ENCODE peak calls at places on chromosome 1, in five cellular contexts. E is left ventricle myocardium inferior, T is endodermal cell, X is heart right ventricle, U is testis. F is an unnamed sample.

GRCh38 chr1:183514235-183514634 is 41.9 kb downstream of the SMG7 start:
- DNase-seq in E (no peak), T (no peak), X (no peak), U (no peak), F (no peak)

GRCh38 chr1:46479744-46480350 is 9.8 kb upstream of the DMBX1 start:
- DNase-seq in E (no peak), T (peak; percentile 65), X (no peak), U (no peak), F (no peak)

GRCh38 chr1:38121231-38121680 is 74.7 kb upstream of the POU3F1 start:
- DNase-seq in E (no peak), T (no peak), X (no peak), U (no peak), F (no peak)

GRCh38 chr1:228000416-228000815 is 6.4 kb upstream of the WNT3A start:
- DNase-seq in E (no peak), T (no peak), X (no peak), U (no peak), F (no peak)

GRCh38 chr1:97186381-97186780 is 464.8 kb downstream of the PTBP2 start:
- DNase-seq in E (no peak), T (peak; percentile 63), X (no peak), U (no peak), F (no peak)

GRCh38 chr1:205975387-205975998 is 27.7 kb downstream of the RAB7B start:
- DNase-seq in E (no peak), T (no peak), X (no peak), U (no peak), F (no peak)

GRCh38 chr1:97271906-97272788 is 550.6 kb downstream of the PTBP2 start:
- DNase-seq in E (no peak), T (no peak), X (no peak), U (no peak), F (no peak)

GRCh38 chr1:2300851-2301606 is 72.9 kb downstream of the SKI start:
- DNase-seq in E (peak; percentile 87), T (no peak), X (peak; percentile 84), U (peak; percentile 79), F (peak; percentile 53)

DNA sequence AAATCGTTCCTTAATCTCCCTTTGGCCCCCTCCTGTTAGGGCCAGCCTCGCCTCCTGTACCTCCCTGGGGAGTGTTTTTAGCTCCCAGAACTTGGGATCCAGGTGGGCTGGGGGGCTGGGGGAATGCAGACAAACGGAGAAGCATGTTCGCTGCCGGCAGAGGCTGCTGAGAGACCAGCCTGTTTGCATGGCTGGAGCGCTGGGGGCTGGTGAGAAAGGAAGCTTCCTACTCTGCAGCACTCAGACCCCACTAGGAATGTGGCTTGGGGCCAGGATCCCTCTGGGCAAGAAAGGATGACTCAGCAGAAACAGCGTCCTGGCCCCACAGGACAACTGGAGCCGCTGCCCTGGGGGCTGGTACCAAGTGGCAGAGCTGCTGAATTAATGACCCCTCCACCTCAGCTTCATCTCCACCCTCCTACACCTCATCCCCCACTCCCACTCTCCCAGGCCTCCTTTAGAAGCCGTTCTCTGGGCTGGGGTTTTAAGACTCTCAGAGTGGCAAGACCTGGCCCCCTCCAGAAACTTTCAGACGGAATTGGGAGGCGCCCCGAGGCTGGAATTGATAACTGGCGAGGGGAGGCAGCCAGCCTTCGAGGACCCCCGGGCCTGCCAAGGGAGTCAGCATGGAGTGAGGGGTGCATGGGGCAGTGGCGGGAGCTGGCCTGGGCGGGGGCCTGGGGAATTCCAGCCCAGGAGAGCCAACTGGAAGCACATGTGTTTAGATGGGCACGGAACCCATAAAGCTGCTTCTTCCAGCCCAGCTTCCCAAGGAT is 28.5 kb upstream of the EPS8L3 start:
- DNase-seq in E (peak; percentile 64), T (peak; percentile 86), X (peak; percentile 73), U (peak; percentile 84), F (peak; percentile 59)
- TF ChIP-seq CTCF in E (peak; percentile 50), T (peak; percentile 33), X (peak; percentile 33), U (peak; percentile 22), F (no peak)

GRCh38 chr1:25572708-25573590 is 29.5 kb downstream of the LDLRAP1 start:
- DNase-seq in E (no peak), T (peak; percentile 92), X (no peak), U (peak; percentile 56), F (no peak)

GRCh38 chr1:25573961-25574360 is 30.6 kb downstream of the LDLRAP1 start:
- DNase-seq in E (no peak), T (peak; percentile 41), X (no peak), U (no peak), F (no peak)

GRCh38 chr1:25575191-25575590 is 31.8 kb downstream of the LDLRAP1 start:
- DNase-seq in E (no peak), T (no peak), X (no peak), U (no peak), F (no peak)

GRCh38 chr1:25572107-25572506 is 28.7 kb downstream of the LDLRAP1 start:
- DNase-seq in E (no peak), T (no peak), X (no peak), U (no peak), F (no peak)

DNA sequence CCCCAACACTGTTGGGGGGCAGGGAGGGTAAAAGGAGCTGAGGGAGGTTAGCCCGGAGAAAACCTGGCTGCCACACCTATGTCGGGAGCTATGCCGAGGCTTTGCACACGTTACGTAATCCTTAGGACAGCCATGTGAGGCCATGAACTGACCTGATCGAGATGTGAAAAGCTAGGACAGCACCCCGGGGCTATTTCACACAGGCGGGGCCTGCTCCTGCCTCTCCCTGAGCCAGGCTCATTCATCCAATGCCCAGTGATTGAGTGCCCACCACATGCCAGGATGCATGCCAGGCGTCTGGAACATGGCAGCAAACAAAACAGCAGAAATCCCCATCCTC is 30.2 kb downstream of the LDLRAP1 start:
- DNase-seq in E (no peak), T (peak; percentile 54), X (no peak), U (no peak), F (no peak)
- TF ChIP-seq CTCF in E (no peak), T (no peak), X (no peak), U (no peak), F (no peak)

GRCh38 chr1:52848423-52848822 is 5.9 kb downstream of the ZYG11A start:
- DNase-seq in E (no peak), T (no peak), X (no peak), U (no peak), F (no peak)

DNA sequence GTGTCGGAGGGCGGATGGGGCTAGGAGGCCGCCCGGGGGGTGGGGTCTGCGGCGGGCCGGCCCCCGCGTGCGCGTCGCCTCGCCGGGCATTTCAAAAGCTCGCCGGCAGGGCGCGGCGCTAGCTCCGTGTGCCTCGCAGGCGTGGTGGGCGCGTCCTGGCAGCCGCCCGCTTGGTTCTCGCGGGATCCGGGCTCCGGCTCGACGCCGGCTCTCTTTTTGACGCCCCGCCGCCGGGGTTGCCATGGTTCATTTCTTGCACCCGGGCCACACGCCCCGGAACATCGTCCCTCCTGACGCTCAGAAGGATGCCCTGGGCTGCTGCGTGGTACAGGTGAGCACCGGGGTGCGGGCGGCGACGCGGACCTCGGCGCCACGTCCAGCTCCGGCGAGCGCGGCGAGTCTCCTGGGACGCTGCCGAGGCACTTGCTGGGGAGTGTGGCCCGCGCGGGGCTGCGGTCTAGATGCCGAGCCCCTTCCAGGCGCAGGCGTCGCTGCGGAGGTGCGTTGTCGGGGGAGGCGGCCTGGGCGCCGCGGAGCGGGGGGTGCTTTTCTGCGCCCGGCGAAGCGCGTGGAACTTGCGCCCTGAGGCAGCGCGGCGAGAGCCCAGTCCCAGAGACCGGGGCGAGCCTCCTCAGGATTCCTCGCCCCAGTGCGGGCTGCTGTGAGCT is at the start of gene ZYG11A:
- DNase-seq in E (peak; percentile 49), T (peak; percentile 92), X (peak; percentile 58), U (peak; percentile 78), F (no peak)
- TF ChIP-seq CTCF in E (peak; percentile 49), T (peak; percentile 63), X (peak; percentile 11), U (peak; percentile 38), F (no peak)

DNA sequence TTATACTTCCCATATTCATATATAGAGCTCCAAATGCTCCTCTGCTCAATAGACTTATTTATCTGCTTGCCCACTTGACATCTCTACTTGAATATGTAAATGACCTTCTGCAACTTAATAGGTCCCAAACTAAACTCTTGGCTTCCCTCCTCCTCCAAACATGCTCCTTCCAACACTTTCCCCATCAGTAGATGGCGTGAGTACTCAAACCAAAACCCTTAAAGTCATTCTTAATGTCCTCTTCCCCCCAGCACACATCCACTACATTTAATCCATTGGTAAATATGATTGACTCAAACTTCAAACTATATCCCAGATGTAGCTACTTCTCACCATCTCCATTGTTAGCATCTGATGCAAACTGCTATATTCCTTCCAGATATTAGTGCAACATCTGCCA is 48.5 kb upstream of the PBX1 start:
- DNase-seq in E (no peak), T (no peak), X (no peak), U (no peak), F (no peak)
- TF ChIP-seq CTCF in E (peak; percentile 12), T (peak; percentile 44), X (peak; percentile 7), U (no peak), F (no peak)

GRCh38 chr1:92929461-92929860 is 31.8 kb downstream of the DIPK1A start:
- DNase-seq in E (no peak), T (no peak), X (no peak), U (no peak), F (no peak)

GRCh38 chr1:92931691-92932090 is 29.6 kb downstream of the DIPK1A start:
- DNase-seq in E (no peak), T (no peak), X (no peak), U (no peak), F (no peak)

GRCh38 chr1:92926873-92927272 is 34.4 kb downstream of the DIPK1A start:
- DNase-seq in E (no peak), T (no peak), X (no peak), U (no peak), F (no peak)

GRCh38 chr1:92924501-92924900 is 36.8 kb downstream of the DIPK1A start:
- DNase-seq in E (no peak), T (no peak), X (no peak), U (no peak), F (no peak)

DNA sequence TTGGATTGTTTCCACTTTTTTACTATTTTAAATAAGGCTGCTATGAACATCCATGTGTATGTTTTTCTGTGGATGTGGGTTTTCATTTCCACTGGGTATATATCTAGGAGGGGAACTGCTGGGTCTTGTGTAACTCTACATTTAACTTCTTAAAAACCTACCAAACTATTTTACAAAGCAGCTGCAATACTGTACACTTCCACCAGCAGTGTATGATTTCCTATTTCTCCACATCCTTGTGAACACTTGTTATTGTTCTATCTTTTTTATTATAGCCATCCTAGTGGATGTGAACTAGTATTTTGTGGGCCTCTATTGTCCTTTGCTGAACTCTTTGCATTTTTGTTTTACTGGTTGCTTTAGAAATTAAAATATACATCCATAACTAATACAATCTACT is 33.4 kb downstream of the DIPK1A start:
- DNase-seq in E (no peak), T (no peak), X (no peak), U (no peak), F (no peak)
- TF ChIP-seq CTCF in E (no peak), T (no peak), X (no peak), U (no peak), F (no peak)

GRCh38 chr1:244414543-244414942 is 37.2 kb downstream of the ADSS2 start:
- DNase-seq in E (no peak), T (peak; percentile 66), X (no peak), U (no peak), F (no peak)
- TF ChIP-seq CTCF in E (no peak), T (peak; percentile 65), X (no peak), U (no peak), F (no peak)

GRCh38 chr1:243254233-243254926 is 701 bp downstream of the CEP170 start:
- DNase-seq in E (peak; percentile 65), T (peak; percentile 84), X (peak; percentile 67), U (peak; percentile 75), F (no peak)
- TF ChIP-seq CTCF in E (no peak), T (no peak), X (no peak), U (no peak), F (no peak)